ENCODE peak calls at places on chromosomes 1 and 21, in nine cellular contexts. X is IMR-90, K is prostate gland, Y is suprapubic skin, T is tibial nerve, J is sigmoid colon, W is right lobe of liver, B is GM12878, C is heart left ventricle. O is an unnamed sample.

GRCh38 chr1:164774413-164774812 is 215.4 kb downstream of the PBX1 start:
- DNase-seq in X (no peak), K (no peak), Y (no peak), T (no peak), J (no peak), W (no peak), B (no peak), C (no peak), O (no peak)

GRCh38 chr1:228392111-228392936 is 14.3 kb downstream of the TRIM11 start:
- DNase-seq in X (peak; percentile 30), K (no peak), Y (peak; percentile 40), T (no peak), J (peak; percentile 50), W (no peak), B (no peak), C (no peak), O (no peak)

GRCh38 chr1:7373936-7374760 is 396.9 kb upstream of the VAMP3 start:
- DNase-seq in X (peak; percentile 15), K (no peak), Y (no peak), T (no peak), J (peak; percentile 42), W (no peak), B (no peak), C (no peak), O (peak; percentile 1)

GRCh38 chr21:37337179-37337578 is 29.4 kb upstream of the DYRK1A start:
- DNase-seq in X (no peak), K (no peak), Y (no peak), T (no peak), J (no peak), W (no peak), B (no peak), C (no peak), O (no peak)

GRCh38 chr1:170700842-170701305 is 36.9 kb downstream of the PRRX1 start:
- DNase-seq in X (peak; percentile 61), K (no peak), Y (no peak), T (no peak), J (no peak), W (no peak), B (no peak), C (no peak), O (no peak)

GRCh38 chr1:217881607-217882332 is 250.6 kb downstream of the SPATA17 start:
- DNase-seq in X (no peak), K (no peak), Y (no peak), T (no peak), J (no peak), W (no peak), B (no peak), C (no peak), O (no peak)

GRCh38 chr21:43790053-43790524 is 712 bp downstream of the RRP1 start:
- DNase-seq in X (no peak), K (no peak), Y (no peak), T (no peak), J (no peak), W (no peak), B (no peak), C (no peak), O (no peak)

GRCh38 chr1:210250665-210250997 is 18.0 kb downstream of the SERTAD4 start:
- DNase-seq in X (no peak), K (peak; percentile 25), Y (no peak), T (no peak), J (peak; percentile 70), W (no peak), B (no peak), C (peak; percentile 37), O (no peak)

GRCh38 chr1:199954701-199955100 is 72.8 kb upstream of the NR5A2 start:
- DNase-seq in X (no peak), K (no peak), Y (no peak), T (no peak), J (no peak), W (peak; percentile 31), B (no peak), C (no peak), O (peak; percentile 25)

GRCh38 chr1:244751271-244751895 is 84.1 kb upstream of the COX20 start:
- DNase-seq in X (no peak), K (no peak), Y (no peak), T (no peak), J (no peak), W (no peak), B (no peak), C (no peak), O (no peak)

GRCh38 chr1:78497196-78497595 is 6.4 kb downstream of the PTGFR start:
- DNase-seq in X (no peak), K (no peak), Y (no peak), T (no peak), J (no peak), W (no peak), B (no peak), C (no peak), O (no peak)

GRCh38 chr1:28893403-28894102 is 20.8 kb upstream of the EPB41 start:
- DNase-seq in X (peak; percentile 12), K (no peak), Y (no peak), T (no peak), J (no peak), W (no peak), B (no peak), C (no peak), O (no peak)

GRCh38 chr1:224045556-224045955 is 68.4 kb upstream of the FBXO28 start:
- DNase-seq in X (no peak), K (no peak), Y (no peak), T (no peak), J (no peak), W (no peak), B (no peak), C (no peak), O (no peak)

GRCh38 chr1:37776946-37777516 is 12.1 kb upstream of the EPHA10 start:
- DNase-seq in X (no peak), K (no peak), Y (no peak), T (no peak), J (no peak), W (no peak), B (no peak), C (no peak), O (no peak)

GRCh38 chr1:25501235-25502058 is 42.0 kb upstream of the LDLRAP1 start:
- DNase-seq in X (peak; percentile 89), K (peak; percentile 47), Y (no peak), T (no peak), J (peak; percentile 46), W (no peak), B (no peak), C (no peak), O (no peak)
- TF ChIP-seq CTCF in X (peak; percentile 18), K (no peak), Y (no peak), T (no peak), J (no peak), W (peak; percentile 14), B (peak; percentile 12), C (no peak), O (no peak)

GRCh38 chr1:17531682-17532487 is 7.6 kb upstream of the ARHGEF10L start:
- DNase-seq in X (no peak), K (peak; percentile 80), Y (no peak), T (peak; percentile 24), J (peak; percentile 97), W (no peak), B (no peak), C (peak; percentile 68), O (peak; percentile 86)
- H3K27ac ChIP-seq in X (peak overlapping the region; percentile 11), K (peak overlapping the region; percentile 65), Y (peak overlapping the region; percentile 71), T (peak overlapping the region; percentile 29), J (peak overlapping the region; percentile 89), W (peak overlapping the region; percentile 40), B (no peak overlapping the region), C (peak overlapping the region; percentile 74), O (peak overlapping the region; percentile 77)

GRCh38 chr1:225655509-225656258 is 2.8 kb upstream of the ENAH start:
- DNase-seq in X (peak; percentile 98), K (peak; percentile 41), Y (no peak), T (peak; percentile 57), J (peak; percentile 86), W (peak; percentile 53), B (no peak), C (peak; percentile 57), O (peak; percentile 68)
- TF ChIP-seq POLR2A in X (peak; percentile 58), K (no peak), Y (no peak), T (no peak), J (no peak), W (no peak), B (no peak), C (no peak), O (no peak)

GRCh38 chr1:206856674-206857464 is 8.6 kb upstream of the IL20 start:
- DNase-seq in X (no peak), K (no peak), Y (no peak), T (no peak), J (no peak), W (no peak), B (no peak), C (no peak), O (no peak)
- TF ChIP-seq CTCF in X (no peak), K (no peak), Y (no peak), T (no peak), J (no peak), W (peak; percentile 17), B (peak; percentile 10), C (no peak), O (no peak)

GRCh38 chr1:183887826-183888819 is 83.2 kb downstream of the RGL1 start:
- DNase-seq in X (peak; percentile 15), K (peak; percentile 33), Y (no peak), T (no peak), J (no peak), W (no peak), B (no peak), C (no peak), O (no peak)
- H3K27ac ChIP-seq in X (no peak overlapping the region), K (peak overlapping the region; percentile 46), Y (no peak overlapping the region), T (no peak overlapping the region), J (peak overlapping the region; percentile 71), W (no peak overlapping the region), B (peak overlapping the region; percentile 40), C (peak overlapping the region; percentile 81), O (peak overlapping the region; percentile 29)

GRCh38 chr1:45687753-45688737 is at the start of gene TMEM69:
- DNase-seq in X (peak; percentile 91), K (peak; percentile 57), Y (peak; percentile 82), T (peak; percentile 68), J (peak; percentile 88), W (peak; percentile 51), B (peak; percentile 77), C (peak; percentile 80), O (peak; percentile 78)
- TF ChIP-seq POLR2A in X (peak; percentile 47), K (peak; percentile 13), Y (no peak), T (no peak), J (no peak), W (no peak), B (peak; percentile 73), C (no peak), O (no peak)

DNA sequence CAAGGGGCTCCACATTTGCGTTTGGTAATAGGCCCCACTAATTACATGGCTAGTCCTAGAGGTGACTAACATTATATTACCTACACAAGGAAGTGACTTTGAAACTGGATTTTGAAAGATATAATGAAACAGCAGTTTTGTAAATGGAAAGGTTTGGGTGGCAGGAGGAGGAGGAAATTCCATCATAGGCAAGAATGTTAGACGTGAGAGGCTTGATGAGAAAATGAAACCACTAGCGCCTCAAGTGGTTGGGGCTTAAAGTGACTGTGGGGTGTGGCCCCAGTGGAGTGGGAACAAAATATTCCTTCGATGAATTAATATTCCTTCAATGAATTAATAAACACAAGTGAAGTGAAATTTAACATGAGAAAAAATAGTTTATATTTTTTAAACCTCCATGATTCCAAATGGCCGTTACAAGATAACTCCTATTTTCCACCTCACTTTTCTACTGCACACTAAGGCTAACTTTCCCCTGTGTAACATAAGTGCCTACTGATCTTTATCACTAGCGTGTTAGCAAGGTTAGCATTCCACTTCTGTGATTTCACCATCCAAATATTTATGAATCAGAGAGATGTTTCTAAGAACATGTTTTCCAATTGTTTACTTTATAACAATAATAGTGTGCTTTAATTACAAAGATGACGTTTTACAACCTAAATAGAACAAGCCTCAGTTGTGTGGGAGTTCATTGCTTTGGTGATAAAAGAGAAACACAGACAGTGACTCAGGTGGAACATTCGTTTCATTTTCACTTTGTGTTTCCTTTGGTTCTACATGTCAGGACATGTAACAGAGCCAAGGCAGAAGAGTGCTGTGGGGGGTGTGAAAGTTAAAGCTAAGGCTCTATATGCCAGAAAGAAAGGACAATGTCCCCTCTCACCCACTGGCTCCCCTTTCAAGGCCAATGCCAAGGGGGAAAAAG is 12.5 kb upstream of the ATF3 start:
- DNase-seq in X (peak; percentile 99), K (peak; percentile 38), Y (peak; percentile 52), T (no peak), J (no peak), W (no peak), B (peak; percentile 90), C (no peak), O (no peak)
- TF ChIP-seq CTCF in X (peak; percentile 75), K (peak; percentile 23), Y (peak; percentile 60), T (no peak), J (peak; percentile 8), W (peak; percentile 36), B (peak; percentile 51), C (peak; percentile 28), O (no peak)

O was measured in testis.